ENCODE peak calls at places on chromosomes 13 and 19, in seven cellular contexts. G is AG09309, E is tibial artery, A is right cardiac atrium, U is mucosa of descending colon, I is A549, F is AG10803. Q is an unnamed sample.

GRCh38 chr19:46189971-46190335 is 39.6 kb upstream of the IGFL1 start:
- DNase-seq in G (no peak), E (no peak), A (no peak), U (no peak), I (no peak), F (no peak), Q (no peak)

GRCh38 chr13:104625196-104625595 is 1559.0 kb upstream of the SLC10A2 start:
- DNase-seq in G (no peak), E (no peak), A (no peak), U (no peak), I (no peak), F (no peak), Q (no peak)

GRCh38 chr19:16871870-16872269 is 16.9 kb upstream of the F2RL3 start:
- DNase-seq in G (no peak), E (no peak), A (no peak), U (no peak), I (peak), F (no peak), Q (no peak)

GRCh38 chr19:42965204-42965603 is 28.2 kb upstream of the PSG7 start:
- DNase-seq in G (peak), E (no peak), A (no peak), U (no peak), I (no peak), F (peak), Q (peak)

GRCh38 chr13:49443327-49443688 is 556 bp downstream of the CAB39L start:
- DNase-seq in G (no peak), E (no peak), A (no peak), U (no peak), I (peak), F (peak), Q (no peak)

GRCh38 chr19:41793414-41793727 is 3.0 kb upstream of the CEACAM3 start:
- DNase-seq in G (no peak), E (no peak), A (no peak), U (no peak), I (no peak), F (no peak), Q (no peak)

GRCh38 chr13:54415753-54416366 is 1387.2 kb downstream of the OLFM4 start:
- DNase-seq in G (no peak), E (no peak), A (no peak), U (no peak), I (no peak), F (no peak), Q (no peak)

GRCh38 chr19:3276341-3276799 is 51.9 kb downstream of the CELF5 start:
- DNase-seq in G (no peak), E (no peak), A (no peak), U (peak), I (peak), F (no peak), Q (no peak)

GRCh38 chr13:68048802-68049359 is 818.7 kb upstream of the PCDH9 start:
- DNase-seq in G (no peak), E (no peak), A (no peak), U (no peak), I (no peak), F (no peak), Q (no peak)

GRCh38 chr13:79585033-79585432 is 104.1 kb downstream of the NDFIP2 start:
- DNase-seq in G (no peak), E (no peak), A (no peak), U (no peak), I (no peak), F (no peak), Q (no peak)

GRCh38 chr13:62875118-62875640 is 1459.5 kb upstream of the PCDH20 start:
- DNase-seq in G (no peak), E (no peak), A (no peak), U (no peak), I (no peak), F (no peak), Q (peak)

GRCh38 chr19:8307400-8307964 is 676 bp downstream of the CD320 start:
- DNase-seq in G (no peak), E (no peak), A (peak), U (no peak), I (no peak), F (no peak), Q (no peak)

GRCh38 chr19:21362291-21362690 is 3.5 kb downstream of the ZNF738 start:
- DNase-seq in G (no peak), E (no peak), A (no peak), U (no peak), I (no peak), F (no peak), Q (no peak)

GRCh38 chr13:39102981-39103490 is 64.8 kb downstream of the NHLRC3 start:
- DNase-seq in G (no peak), E (no peak), A (no peak), U (no peak), I (no peak), F (no peak), Q (no peak)

GRCh38 chr13:47044842-47045241 is 148.0 kb upstream of the HTR2A start:
- DNase-seq in G (no peak), E (no peak), A (no peak), U (no peak), I (no peak), F (no peak), Q (peak)

GRCh38 chr13:33445476-33445875 is 159.9 kb upstream of the STARD13 start:
- DNase-seq in G (no peak), E (no peak), A (no peak), U (no peak), I (no peak), F (no peak), Q (no peak)

GRCh38 chr13:21124853-21125252 is 51.5 kb downstream of the SKA3 start:
- DNase-seq in G (no peak), E (no peak), A (no peak), U (no peak), I (peak), F (peak), Q (peak)

GRCh38 chr13:85503797-85504196 is 295.4 kb downstream of the SLITRK6 start:
- DNase-seq in G (no peak), E (no peak), A (no peak), U (no peak), I (peak), F (peak), Q (peak)

GRCh38 chr13:23934481-23934880 is 37.2 kb upstream of the C1QTNF9B start:
- DNase-seq in G (peak), E (no peak), A (no peak), U (no peak), I (no peak), F (no peak), Q (peak)

GRCh38 chr19:51107406-51108065 is 673 bp downstream of the CTU1 start:
- DNase-seq in G (no peak), E (no peak), A (no peak), U (no peak), I (no peak), F (peak), Q (no peak)

GRCh38 chr13:33285420-33286124 is at the start of gene STARD13:
- DNase-seq in G (peak), E (peak), A (peak), U (peak), I (peak), F (peak), Q (peak)

GRCh38 chr19:31054430-31054829 is 294.8 kb downstream of the TSHZ3 start:
- DNase-seq in G (peak), E (peak), A (no peak), U (peak), I (peak), F (peak), Q (peak)

GRCh38 chr13:23175920-23176319 is 4.9 kb upstream of the SGCG start:
- DNase-seq in G (no peak), E (no peak), A (no peak), U (no peak), I (no peak), F (no peak), Q (no peak)

GRCh38 chr13:45206340-45206739 is 5.5 kb upstream of the KCTD4 start:
- DNase-seq in G (peak), E (no peak), A (no peak), U (no peak), I (peak), F (peak), Q (peak)

GRCh38 chr13:109790951-109791605 is 4.7 kb upstream of the IRS2 start:
- DNase-seq in G (no peak), E (no peak), A (no peak), U (no peak), I (peak), F (peak), Q (no peak)

GRCh38 chr19:37243206-37243632 is 25.2 kb downstream of the ZNF383 start:
- DNase-seq in G (no peak), E (no peak), A (no peak), U (no peak), I (peak), F (no peak), Q (no peak)

GRCh38 chr19:46355234-46355990 is 8.5 kb downstream of the PPP5C start:
- DNase-seq in G (no peak), E (no peak), A (peak), U (no peak), I (peak), F (no peak), Q (no peak)

GRCh38 chr13:97257800-97258799 is 36.0 kb downstream of the MBNL2 start:
- DNase-seq in G (peak), E (peak), A (peak), U (no peak), I (peak), F (peak), Q (no peak)

GRCh38 chr13:49683489-49683888 is 7.8 kb downstream of the EBPL start:
- DNase-seq in G (no peak), E (no peak), A (no peak), U (no peak), I (no peak), F (no peak), Q (no peak)

GRCh38 chr13:112441779-112442310 is 65.7 kb downstream of the SPACA7 start:
- DNase-seq in G (no peak), E (no peak), A (peak), U (no peak), I (no peak), F (no peak), Q (no peak)

GRCh38 chr19:8306235-8307054 is 1.7 kb downstream of the CD320 start:
- DNase-seq in G (no peak), E (no peak), A (peak), U (peak), I (no peak), F (no peak), Q (no peak)

GRCh38 chr19:29770653-29771052 is 41.1 kb upstream of the CCNE1 start:
- DNase-seq in G (no peak), E (no peak), A (no peak), U (no peak), I (no peak), F (no peak), Q (no peak)

GRCh38 chr19:32233885-32234284 is 111.5 kb upstream of the ZNF507 start:
- DNase-seq in G (no peak), E (no peak), A (no peak), U (no peak), I (no peak), F (no peak), Q (no peak)

GRCh38 chr19:4088065-4088679 is 21.5 kb upstream of the ZBTB7A start:
- DNase-seq in G (no peak), E (no peak), A (no peak), U (no peak), I (no peak), F (no peak), Q (no peak)

GRCh38 chr13:60852886-60853285 is 455.9 kb downstream of the TDRD3 start:
- DNase-seq in G (no peak), E (no peak), A (no peak), U (no peak), I (no peak), F (no peak), Q (no peak)

GRCh38 chr13:47175172-47175806 is 278.4 kb upstream of the HTR2A start:
- DNase-seq in G (peak), E (no peak), A (no peak), U (no peak), I (no peak), F (peak), Q (peak)

GRCh38 chr13:28568286-28568685 is 73.4 kb upstream of the FLT1 start:
- DNase-seq in G (no peak), E (peak), A (peak), U (peak), I (no peak), F (peak), Q (no peak)

GRCh38 chr19:1265611-1266115 is 3.5 kb upstream of the CIRBP start:
- DNase-seq in G (no peak), E (peak), A (peak), U (peak), I (peak), F (peak), Q (peak)
- H3K4me3 ChIP-seq in G (peak), E (peak), A (no peak), U (no peak), I (peak), F (peak), Q (peak)

GRCh38 chr19:14497347-14497921 is 1.5 kb upstream of the GIPC1 start:
- DNase-seq in G (no peak), E (no peak), A (peak), U (peak), I (peak), F (peak), Q (no peak)
- H3K4me3 ChIP-seq in G (no peak), E (no peak), A (no peak), U (no peak), I (no peak), F (no peak), Q (no peak)

DNA sequence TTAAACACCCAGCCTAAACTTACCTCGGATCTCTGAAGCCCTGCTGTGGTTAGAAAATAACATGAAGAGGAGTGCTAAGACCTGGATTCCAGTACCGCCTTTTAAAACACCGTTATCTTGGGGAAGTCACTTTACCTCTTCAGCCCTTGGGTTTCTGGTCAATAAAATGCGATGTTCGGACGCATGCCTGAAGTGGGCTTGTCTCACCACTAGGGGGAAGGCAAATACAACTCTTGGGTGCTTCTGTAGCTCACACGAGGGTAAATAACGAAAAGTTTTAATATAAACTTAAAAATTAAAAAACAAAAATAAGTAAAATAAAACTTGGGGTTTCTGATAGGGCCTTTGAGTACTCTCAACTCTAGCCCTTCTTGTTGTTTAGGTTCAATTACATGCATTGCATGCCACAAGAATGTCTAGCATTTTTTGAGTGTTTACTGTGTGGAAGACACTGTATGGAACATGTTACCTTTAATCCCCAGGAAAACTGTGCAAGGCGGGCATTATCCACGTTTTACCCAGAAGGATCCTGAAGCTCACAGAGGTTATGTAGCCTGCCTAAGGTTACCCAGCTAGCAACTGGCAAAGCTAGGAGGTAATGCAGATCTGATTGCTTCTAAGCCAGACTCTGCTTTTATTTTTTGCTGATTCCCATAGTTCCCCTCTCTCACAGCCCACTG is 240.4 kb downstream of the LMO7 start:
- DNase-seq in G (no peak), E (peak), A (no peak), U (peak), I (peak), F (peak), Q (peak)
- H3K4me3 ChIP-seq in G (no peak), E (no peak), A (no peak), U (no peak), I (no peak), F (no peak), Q (no peak)

DNA sequence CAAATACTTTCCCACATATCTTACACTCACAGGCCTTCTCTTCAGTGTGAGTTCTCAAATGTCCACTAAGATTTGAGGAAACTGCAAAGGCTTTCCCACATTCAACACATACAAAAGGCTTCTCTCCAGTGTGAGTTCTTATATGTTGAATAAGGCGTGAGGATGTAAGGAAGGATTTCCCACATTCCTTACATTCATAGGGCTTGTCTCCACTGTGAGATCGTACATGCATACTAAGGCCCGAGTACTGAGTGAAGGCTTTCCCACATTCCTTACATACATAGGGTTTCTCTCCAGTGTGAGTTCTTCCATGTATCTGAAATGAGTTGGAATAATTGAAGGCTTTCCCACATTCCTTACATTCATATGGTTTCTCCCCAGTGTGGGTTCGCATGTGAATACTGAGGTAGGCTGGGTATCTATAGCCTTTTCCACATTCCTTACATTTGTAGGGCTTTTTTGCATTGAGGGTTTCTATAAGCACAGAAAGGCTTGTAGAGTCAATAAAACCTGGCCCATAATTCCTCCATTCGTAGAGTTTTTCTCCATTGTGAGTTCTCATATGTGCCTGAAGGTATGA is 9.6 kb downstream of the ZNF426 start:
- DNase-seq in G (no peak), E (no peak), A (no peak), U (no peak), I (peak), F (peak), Q (no peak)
- H3K4me3 ChIP-seq in G (no peak), E (no peak), A (peak), U (no peak), I (no peak), F (no peak), Q (no peak)

GRCh38 chr13:25377244-25377962 is 5.6 kb downstream of the ATP8A2 start:
- DNase-seq in G (no peak), E (no peak), A (no peak), U (no peak), I (no peak), F (no peak), Q (no peak)
- H3K4me3 ChIP-seq in G (no peak), E (no peak), A (no peak), U (no peak), I (no peak), F (no peak), Q (no peak)

Q was measured in skeletal muscle cell.